ENCODE peak calls at places on chromosome 22, in four cellular contexts. H, J, X and V are unnamed samples.

GRCh38 chr22:37000676-37001534 is 18.3 kb downstream of the TST start:
- DNase-seq in X (no peak), J (no peak), H (no peak), V (no peak)

GRCh38 chr22:21000215-21000986 is 1.5 kb downstream of the THAP7 start:
- DNase-seq in H (no peak), J (no peak), X (no peak), V (no peak)

GRCh38 chr22:41532908-41533825 is 11.1 kb downstream of the POLR3H start:
- DNase-seq in J (no peak), X (peak; percentile 79), H (peak; percentile 63), V (peak; percentile 68)

GRCh38 chr22:27314276-27314807 is 487.2 kb downstream of the MN1 start:
- DNase-seq in H (no peak), X (no peak), J (no peak), V (no peak)

GRCh38 chr22:44045171-44045570 is 21.1 kb downstream of the PARVB start:
- DNase-seq in H (no peak), X (no peak), J (no peak), V (no peak)

GRCh38 chr22:45468872-45469572 is 33.7 kb upstream of the FBLN1 start:
- DNase-seq in X (no peak), H (no peak), J (no peak), V (no peak)

GRCh38 chr22:20905415-20906386 is 11.5 kb upstream of the CRKL start:
- DNase-seq in H (no peak), J (no peak), X (no peak), V (no peak)

GRCh38 chr22:39478461-39478860 is 21.6 kb downstream of the MGAT3 start:
- DNase-seq in H (no peak), J (no peak), X (no peak), V (peak; percentile 67)

GRCh38 chr22:19919701-19920363 is 21.7 kb upstream of the COMT start:
- DNase-seq in H (no peak), J (no peak), X (no peak), V (no peak)

GRCh38 chr22:39592104-39593060 is 21.8 kb downstream of the CACNA1I start:
- DNase-seq in H (no peak), X (no peak), J (no peak), V (no peak)

GRCh38 chr22:48259991-48260670 is 1497.7 kb downstream of the TBC1D22A start:
- DNase-seq in H (no peak), J (no peak), X (no peak), V (no peak)

GRCh38 chr22:40210814-40211213 is 33.1 kb downstream of the TNRC6B start:
- DNase-seq in J (no peak), H (no peak), X (no peak), V (no peak)

DNA sequence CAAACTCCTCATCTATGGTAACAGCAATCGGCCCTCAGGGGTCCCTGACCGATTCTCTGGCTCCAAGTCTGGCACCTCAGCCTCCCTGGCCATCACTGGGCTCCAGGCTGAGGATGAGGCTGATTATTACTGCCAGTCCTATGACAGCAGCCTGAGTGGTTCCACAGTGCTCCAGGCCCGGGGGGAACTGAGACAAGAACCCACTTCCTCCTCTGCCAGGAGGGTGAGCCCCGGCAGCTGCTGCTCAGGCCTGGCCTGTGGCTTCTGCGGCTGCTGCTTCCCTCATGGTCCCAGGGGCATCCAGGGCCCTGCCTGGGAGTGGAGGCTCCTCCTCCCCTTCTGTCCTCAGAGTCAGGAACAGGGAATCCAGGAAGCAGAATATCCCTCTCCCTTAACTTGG is 98.4 kb downstream of the ZNF280B start:
- DNase-seq in X (peak; percentile 76), H (no peak), J (peak; percentile 29), V (peak; percentile 96)
- H3K27me3 ChIP-seq in X (peaks cover 96% of the 10 kb centered on the region), H (peaks cover under 1% of the 10 kb centered on the region), J (peaks cover under 1% of the 10 kb centered on the region), V (no peaks in the 10 kb centered on the region)

GRCh38 chr22:35684732-35685131 is 32.9 kb upstream of the APOL5 start:
- DNase-seq in H (no peak), X (no peak), J (no peak), V (no peak)

GRCh38 chr22:35684270-35684700 is 33.4 kb upstream of the APOL5 start:
- DNase-seq in H (no peak), X (no peak), J (no peak), V (peak; percentile 63)

GRCh38 chr22:35686298-35686697 is 31.4 kb upstream of the APOL5 start:
- DNase-seq in J (no peak), X (no peak), H (no peak), V (no peak)

GRCh38 chr22:35687461-35687860 is 30.2 kb upstream of the APOL5 start:
- DNase-seq in X (no peak), H (no peak), J (no peak), V (no peak)

DNA sequence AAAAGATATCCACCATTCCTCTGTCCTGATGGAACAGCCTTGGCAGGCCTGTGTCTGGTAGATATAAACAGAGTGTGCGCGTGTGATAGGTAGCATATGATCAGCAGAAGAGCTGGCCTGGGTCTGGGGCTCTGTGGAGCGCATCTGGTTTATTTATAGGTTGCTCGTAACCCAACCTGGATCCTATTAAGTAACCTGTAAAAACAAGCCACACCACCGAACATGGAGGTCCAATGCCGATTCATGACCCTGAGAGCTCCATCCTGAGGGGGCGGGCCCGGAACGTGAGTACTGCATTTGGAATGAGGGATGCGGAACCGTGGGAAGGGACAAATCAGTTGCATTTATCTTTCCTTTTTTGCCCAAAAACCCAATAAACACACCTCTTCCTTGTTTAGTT is 31.9 kb upstream of the APOL5 start:
- DNase-seq in J (no peak), H (no peak), X (no peak), V (no peak)
- H3K4me3 ChIP-seq in J (no peak overlapping the region), H (no peak overlapping the region), X (no peak overlapping the region), V (no peak overlapping the region)

GRCh38 chr22:47050601-47051051 is 288.2 kb downstream of the TBC1D22A start:
- DNase-seq in X (no peak), H (no peak), J (no peak), V (no peak)

GRCh38 chr22:47047321-47048122 is 285.1 kb downstream of the TBC1D22A start:
- DNase-seq in J (no peak), H (no peak), X (no peak), V (no peak)

GRCh38 chr22:47046411-47047065 is 284.1 kb downstream of the TBC1D22A start:
- DNase-seq in J (no peak), X (no peak), H (no peak), V (no peak)

GRCh38 chr22:47049078-47049609 is 286.7 kb downstream of the TBC1D22A start:
- DNase-seq in J (no peak), X (no peak), H (no peak), V (no peak)

GRCh38 chr22:47048123-47049077 is 285.9 kb downstream of the TBC1D22A start:
- DNase-seq in H (no peak), J (no peak), X (no peak), V (no peak)
- H3K9me3 ChIP-seq in H (no peaks in the 10 kb centered on the region), J (no peaks in the 10 kb centered on the region), X (no peaks in the 10 kb centered on the region), V (no peaks in the 10 kb centered on the region)

DNA sequence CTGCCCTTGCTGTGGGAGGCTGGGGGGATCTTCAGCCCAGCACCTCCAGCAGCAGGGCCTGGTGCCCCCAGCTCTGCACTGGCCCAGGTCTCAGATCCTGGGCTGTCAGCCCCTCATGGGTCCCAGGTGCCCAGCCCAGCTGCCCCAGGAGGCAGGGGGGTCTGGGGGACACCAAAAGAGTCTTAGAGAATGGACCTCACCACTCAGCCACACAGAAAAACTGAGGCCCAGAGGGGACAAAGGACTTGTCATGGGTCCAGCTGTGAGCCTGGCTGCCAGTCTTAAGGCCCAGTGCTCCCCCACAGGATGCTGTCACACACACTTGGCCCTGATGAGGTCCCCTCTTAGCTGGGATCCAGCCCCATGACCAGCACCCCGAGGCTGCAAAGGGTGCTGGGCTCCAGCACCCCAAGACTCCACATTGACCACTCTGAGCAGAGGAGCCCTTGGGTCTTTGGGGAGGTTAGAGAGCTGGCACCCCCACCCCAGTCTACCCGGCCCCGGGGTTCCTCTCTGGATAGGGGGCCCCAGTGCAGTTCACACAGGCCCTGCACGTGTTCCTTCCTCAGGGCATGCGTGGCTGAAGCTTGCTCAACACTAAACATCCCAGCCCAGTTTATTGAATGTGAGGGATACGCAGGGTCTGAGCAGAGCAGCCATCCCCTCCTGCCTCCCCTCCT is 54.4 kb downstream of the IGLL5 start:
- DNase-seq in H (peak; percentile 8), X (no peak), J (peak; percentile 4), V (no peak)
- H3K27me3 ChIP-seq in H (no peaks in the 10 kb centered on the region), X (peaks cover 51% of the 10 kb centered on the region), J (no peaks in the 10 kb centered on the region), V (no peaks in the 10 kb centered on the region)

GRCh38 chr22:30822216-30823014 is 127.7 kb downstream of the OSBP2 start:
- DNase-seq in H (no peak), X (no peak), J (no peak), V (no peak)
- H3K4me3 ChIP-seq in H (no peak overlapping the region), X (peak overlapping the region; percentile 69), J (peak overlapping the region; percentile 9), V (no peak overlapping the region)

GRCh38 chr22:11627436-11627797 is 3900.6 kb upstream of the OR11H1 start:
- DNase-seq in H (no peak), J (no peak), X (no peak), V (no peak)

GRCh38 chr22:11626422-11626773 is 3901.6 kb upstream of the OR11H1 start:
- DNase-seq in J (no peak), X (no peak), H (no peak), V (no peak)

GRCh38 chr22:11627798-11628650 is 3900.0 kb upstream of the OR11H1 start:
- DNase-seq in J (no peak), X (no peak), H (no peak), V (no peak)

GRCh38 chr22:11629661-11630385 is 3898.2 kb upstream of the OR11H1 start:
- DNase-seq in X (no peak), H (no peak), J (no peak), V (no peak)

GRCh38 chr22:11628651-11629511 is 3899.1 kb upstream of the OR11H1 start:
- DNase-seq in X (no peak), J (no peak), H (no peak), V (no peak)
- H3K9me3 ChIP-seq in X (peaks cover 67% of the 10 kb centered on the region), J (no peaks in the 10 kb centered on the region), H (peaks cover 6% of the 10 kb centered on the region), V (no peaks in the 10 kb centered on the region)

DNA sequence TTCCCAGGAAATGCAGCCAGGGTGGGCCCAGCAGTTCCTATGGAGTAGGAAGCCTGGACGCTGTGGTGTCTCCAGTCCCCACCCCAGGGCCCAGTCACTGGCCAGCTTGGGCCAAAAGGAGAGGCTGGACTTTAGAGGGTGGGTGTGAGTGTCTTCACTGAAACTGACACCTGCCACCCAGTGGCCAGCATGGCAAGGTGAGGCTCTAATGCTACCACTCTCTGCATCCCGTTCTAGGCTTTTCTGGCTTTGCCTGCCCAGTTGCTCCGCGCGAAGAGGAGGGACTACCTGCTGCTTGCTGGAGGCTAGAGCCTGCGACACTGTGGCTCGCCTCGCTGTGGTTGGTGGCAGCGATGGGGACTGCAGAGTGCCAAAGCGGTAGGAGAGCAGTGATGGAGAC is 35.4 kb downstream of the C22orf42 start:
- DNase-seq in J (no peak), X (no peak), H (no peak), V (no peak)
- H3K27me3 ChIP-seq in J (no peaks in the 10 kb centered on the region), X (no peaks in the 10 kb centered on the region), H (no peaks in the 10 kb centered on the region), V (no peaks in the 10 kb centered on the region)

GRCh38 chr22:50624347-50625130 is 3.4 kb downstream of the ARSA start:
- DNase-seq in X (no peak), J (peak; percentile 7), H (no peak), V (no peak)

GRCh38 chr22:50621948-50622722 is 5.8 kb downstream of the ARSA start:
- DNase-seq in H (peak; percentile 36), X (no peak), J (no peak), V (no peak)

GRCh38 chr22:50621491-50621880 is 6.5 kb downstream of the ARSA start:
- DNase-seq in X (no peak), H (peak; percentile 63), J (no peak), V (no peak)

GRCh38 chr22:50622723-50623327 is 5.1 kb downstream of the ARSA start:
- DNase-seq in H (no peak), J (no peak), X (no peak), V (no peak)

GRCh38 chr22:50620861-50621490 is 7.0 kb downstream of the ARSA start:
- DNase-seq in X (no peak), H (peak; percentile 66), J (no peak), V (no peak)
- H3K4me3 ChIP-seq in X (peak overlapping the region; percentile 61), H (peak overlapping the region; percentile 41), J (peak overlapping the region; percentile 37), V (peak overlapping the region; percentile 20)